ENCODE peak calls at places on chromosomes 16 and 17, in seven cellular contexts. I is HL-60, L is spleen, V is K562, J is GM12878, E is breast epithelium, W is HCT116. K is an unnamed sample.

GRCh38 chr17:76948301-76948700 is 80.1 kb downstream of the MGAT5B start:
- DNase-seq in L (no peak), E (no peak), I (no peak), W (no peak), J (no peak), V (no peak), K (no peak)

GRCh38 chr17:44636562-44636961 is 19.7 kb upstream of the MEIOC start:
- DNase-seq in E (no peak), I (peak; percentile 38), J (no peak), L (no peak), W (peak; percentile 13), V (no peak), K (no peak)

GRCh38 chr17:57092171-57092570 is 7.1 kb downstream of the AKAP1 start:
- DNase-seq in J (no peak), E (peak; percentile 62), W (no peak), V (no peak), L (no peak), I (peak; percentile 50), K (no peak)

GRCh38 chr17:19339341-19339815 is 23.1 kb downstream of the B9D1 start:
- DNase-seq in J (no peak), I (no peak), V (no peak), E (no peak), L (no peak), W (no peak), K (no peak)

GRCh38 chr16:35664091-35664693 is 2204.8 kb downstream of the TP53TG3F start:
- DNase-seq in I (no peak), W (no peak), E (no peak), L (peak; percentile 20), J (no peak), V (no peak), K (no peak)

GRCh38 chr17:50559674-50560184 is 786 bp upstream of the CACNA1G start:
- DNase-seq in L (no peak), J (no peak), I (no peak), V (peak; percentile 79), W (peak; percentile 64), E (peak; percentile 73), K (no peak)

GRCh38 chr16:2495041-2495440 is 18.7 kb upstream of the ATP6V0C start:
- DNase-seq in L (no peak), J (no peak), I (no peak), W (no peak), E (no peak), V (no peak), K (no peak)

GRCh38 chr17:20127660-20128413 is 118.7 kb downstream of the SPECC1 start:
- DNase-seq in V (no peak), W (no peak), L (no peak), E (no peak), J (no peak), I (no peak), K (no peak)

GRCh38 chr16:57824880-57825279 is 22.6 kb upstream of the KIFC3 start:
- DNase-seq in V (no peak), E (no peak), L (peak; percentile 48), J (no peak), I (no peak), W (no peak), K (no peak)

GRCh38 chr17:37358098-37358829 is 17.5 kb upstream of the C17orf78 start:
- DNase-seq in J (no peak), W (no peak), L (peak; percentile 81), V (peak; percentile 70), I (no peak), E (peak; percentile 32), K (peak; percentile 92)

GRCh38 chr17:596763-597644 is 117.6 kb downstream of the VPS53 start:
- DNase-seq in I (no peak), L (no peak), V (no peak), W (peak; percentile 75), J (no peak), E (no peak), K (no peak)

GRCh38 chr17:17876959-17877547 is 40.3 kb upstream of the SREBF1 start:
- DNase-seq in J (no peak), V (no peak), L (no peak), W (no peak), I (no peak), E (peak; percentile 36), K (no peak)

GRCh38 chr17:42120161-42121065 is 754 bp downstream of the KAT2A start:
- DNase-seq in V (peak; percentile 84), E (no peak), W (no peak), I (no peak), L (no peak), J (no peak), K (no peak)

GRCh38 chr17:55540414-55541091 is 29.3 kb upstream of the SMIM36 start:
- DNase-seq in V (no peak), J (no peak), W (no peak), L (no peak), I (no peak), E (no peak), K (no peak)

GRCh38 chr17:77527394-77527793 is 386.6 kb downstream of the SEC14L1 start:
- DNase-seq in J (no peak), W (no peak), I (no peak), L (peak; percentile 11), E (no peak), V (no peak), K (no peak)

GRCh38 chr17:77863814-77864161 is 94.7 kb upstream of the TNRC6C start:
- DNase-seq in L (peak; percentile 80), J (no peak), V (peak; percentile 69), W (no peak), E (no peak), I (no peak), K (no peak)

GRCh38 chr16:8908779-8909468 is 26.8 kb downstream of the LITAFD start:
- DNase-seq in E (no peak), J (no peak), L (no peak), W (no peak), I (no peak), V (no peak), K (no peak)

GRCh38 chr17:16954541-16954940 is 17.4 kb downstream of the TNFRSF13B start:
- DNase-seq in V (no peak), W (no peak), J (no peak), L (peak; percentile 41), I (no peak), E (no peak), K (no peak)

GRCh38 chr16:68452176-68452575 is 3.9 kb upstream of the SMPD3 start:
- DNase-seq in V (no peak), L (no peak), E (no peak), I (no peak), W (no peak), J (no peak), K (no peak)

GRCh38 chr16:80158766-80159165 is 382.0 kb upstream of the DYNLRB2 start:
- DNase-seq in W (no peak), E (no peak), J (no peak), V (no peak), I (no peak), L (no peak), K (no peak)

DNA sequence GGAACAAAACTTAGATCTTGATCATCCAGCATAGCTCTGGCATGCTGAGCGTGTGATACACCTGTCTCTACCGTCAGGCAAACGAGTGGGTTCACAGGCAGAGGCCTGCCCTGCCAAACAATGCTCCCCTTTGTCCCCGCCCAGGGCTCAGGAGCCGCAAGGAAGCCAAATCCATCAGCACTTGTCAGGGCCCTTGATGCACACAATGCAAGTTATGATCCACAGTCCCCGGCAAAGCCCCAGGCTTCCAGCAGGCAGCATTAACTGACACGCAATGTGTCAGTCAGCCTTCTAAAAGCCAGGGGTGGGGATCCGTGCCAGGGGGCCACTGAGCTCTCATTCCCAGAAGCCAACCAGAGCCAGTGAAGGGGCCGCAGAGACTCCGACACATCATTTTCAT is 460.9 kb downstream of the SLC39A11 start:
- DNase-seq in J (no peak), V (no peak), L (no peak), E (no peak), I (no peak), W (no peak), K (no peak)
- TF ChIP-seq CTCF in J (no peak), V (no peak), L (no peak), E (no peak), I (no peak), W (no peak), K (no peak)

DNA sequence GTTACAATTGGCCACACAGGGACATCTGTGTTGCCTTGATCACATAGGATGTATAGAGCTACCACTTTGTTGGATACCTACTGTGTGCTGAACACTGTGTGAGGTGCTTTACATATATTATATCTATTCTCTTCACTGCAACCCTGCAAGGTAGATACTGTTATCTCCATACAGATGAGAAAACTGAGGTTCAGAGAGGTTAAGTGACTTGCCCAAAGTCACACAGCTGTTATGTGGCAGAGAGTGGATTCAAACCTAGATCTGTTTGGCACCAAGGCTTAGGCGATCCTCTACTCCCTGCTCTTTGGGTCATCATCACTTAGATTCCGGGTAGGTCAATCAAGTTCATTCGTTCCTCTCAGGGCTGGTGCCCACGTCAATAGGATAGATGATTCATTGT is 260.5 kb upstream of the IRX3 start:
- DNase-seq in V (no peak), J (no peak), L (no peak), I (no peak), W (no peak), E (no peak), K (no peak)
- H3K27ac ChIP-seq in V (no peak overlapping the region), J (no peak overlapping the region), L (no peak overlapping the region), I (no peak overlapping the region), W (no peak overlapping the region), E (no peak overlapping the region), K (no peak overlapping the region)

DNA sequence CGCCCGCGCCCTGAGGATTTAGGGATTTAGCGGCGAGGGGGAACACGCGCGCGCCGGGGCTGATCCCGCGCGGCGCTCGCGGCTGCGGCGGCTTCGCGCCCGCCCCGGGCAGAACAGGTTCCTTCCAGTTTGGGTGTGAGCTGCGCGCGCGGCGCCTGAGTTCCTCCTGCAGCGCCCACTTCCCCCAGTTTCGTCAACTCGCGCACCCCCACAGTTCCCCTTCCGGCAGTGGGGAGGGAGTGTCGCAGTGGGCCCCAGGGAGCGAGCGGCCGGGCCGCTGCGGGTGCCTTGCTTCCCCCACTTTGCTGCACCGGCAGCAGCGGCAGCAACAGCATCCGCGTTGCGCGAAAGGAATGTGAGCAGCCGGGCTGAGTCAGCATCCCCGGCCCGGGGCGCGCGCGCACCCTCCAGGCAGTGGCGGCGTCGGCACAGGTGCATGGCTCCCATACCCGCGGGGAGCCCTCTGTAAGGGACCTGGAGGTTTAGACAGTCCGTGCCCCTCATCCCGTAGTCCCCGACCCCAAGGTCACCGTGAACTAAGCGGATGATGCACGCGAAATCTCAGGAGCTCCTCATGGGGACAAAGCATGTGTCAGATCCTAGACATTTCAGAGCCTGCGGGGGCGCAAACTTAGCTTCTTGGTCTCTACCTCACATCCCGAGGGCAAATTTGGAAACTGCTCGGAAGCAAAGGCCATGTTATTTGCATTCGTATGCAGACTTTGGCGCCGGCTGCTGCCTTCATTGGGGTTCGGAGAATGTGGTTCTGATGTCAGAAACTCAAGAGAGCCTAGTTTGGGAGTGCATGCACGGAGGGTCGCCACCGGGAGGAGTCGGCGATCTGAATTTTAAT is 767 bp downstream of the ARSG start:
- DNase-seq in V (peak; percentile 74), L (peak; percentile 100), I (peak; percentile 98), J (peak; percentile 70), E (peak; percentile 65), W (peak; percentile 63), K (peak; percentile 96)
- TF ChIP-seq POLR2AphosphoS5 in V (no peak), L (peak; percentile 97), I (peak; percentile 86), J (peak; percentile 81), E (peak; percentile 54), W (peak; percentile 70), K (peak; percentile 54)

GRCh38 chr17:80800775-80801391 is 190.8 kb upstream of the CHMP6 start:
- DNase-seq in W (no peak), E (no peak), L (no peak), J (no peak), V (no peak), I (no peak), K (no peak)
- TF ChIP-seq CTCF in W (no peak), E (no peak), L (no peak), J (no peak), V (no peak), I (no peak), K (no peak)

GRCh38 chr17:34816806-34817205 is 144.5 kb downstream of the CCT6B start:
- DNase-seq in V (no peak), J (no peak), W (no peak), E (no peak), I (no peak), L (no peak), K (no peak)
- H3K27ac ChIP-seq in V (no peak overlapping the region), J (no peak overlapping the region), W (no peak overlapping the region), E (no peak overlapping the region), I (no peak overlapping the region), L (no peak overlapping the region), K (no peak overlapping the region)

K was measured in esophagus muscularis mucosa.